ENCODE peak calls at places on chromosomes 16 and 17, in nine cellular contexts. B is Peyer's patch; F is CD4-positive, alpha-beta T cell; C is SJCRH30; V is aorta; P is A549; E is tibial nerve; I is left lung; D is neuronal stem cell. J is an unnamed sample.

GRCh38 chr16:90046122-90046970 is 27.1 kb upstream of the DBNDD1 start:
- DNase-seq in P (no peak), D (no peak), V (peak; percentile 63), I (no peak), F (no peak), B (no peak), C (peak; percentile 69), E (no peak), J (no peak)

GRCh38 chr16:57258226-57258909 is 13.3 kb downstream of the ARL2BP start:
- DNase-seq in E (no peak), D (no peak), I (no peak), P (no peak), C (no peak), F (no peak), V (peak; percentile 70), B (no peak), J (peak; percentile 25)

GRCh38 chr16:1863681-1864460 is 8.1 kb downstream of the MEIOB start:
- DNase-seq in P (peak; percentile 44), D (no peak), V (peak; percentile 16), F (no peak), B (no peak), I (no peak), C (peak; percentile 64), E (no peak), J (no peak)

GRCh38 chr17:10200645-10201044 is 2.2 kb upstream of the GAS7 start:
- DNase-seq in I (no peak), E (no peak), F (no peak), B (no peak), P (no peak), V (peak; percentile 15), D (no peak), C (no peak), J (no peak)

GRCh38 chr17:66564992-66565465 is 262.6 kb downstream of the PRKCA start:
- DNase-seq in D (no peak), B (no peak), F (no peak), C (no peak), P (no peak), E (no peak), I (no peak), V (no peak), J (no peak)

GRCh38 chr17:77317091-77317519 is 176.3 kb downstream of the SEC14L1 start:
- DNase-seq in B (no peak), P (no peak), V (peak; percentile 66), I (peak; percentile 31), E (no peak), C (no peak), D (no peak), F (peak; percentile 1), J (peak; percentile 22)

GRCh38 chr16:19513377-19514053 is 8.4 kb downstream of the GDE1 start:
- DNase-seq in E (no peak), I (no peak), V (no peak), B (no peak), D (no peak), P (no peak), F (no peak), C (no peak), J (no peak)

GRCh38 chr17:859461-860195 is 77.5 kb downstream of the MRM3 start:
- DNase-seq in D (no peak), B (no peak), E (no peak), F (no peak), C (peak; percentile 83), I (no peak), P (no peak), V (no peak), J (no peak)

GRCh38 chr17:77836557-77837041 is 121.9 kb upstream of the TNRC6C start:
- DNase-seq in D (no peak), V (no peak), E (no peak), C (no peak), P (peak; percentile 65), B (no peak), I (no peak), F (no peak), J (no peak)

GRCh38 chr16:66365588-66365987 is 903 bp upstream of the CDH5 start:
- DNase-seq in I (no peak), E (peak; percentile 52), D (no peak), P (peak; percentile 42), V (no peak), F (no peak), C (no peak), B (no peak), J (no peak)

GRCh38 chr17:72587156-72587555 is 466.3 kb downstream of the SOX9 start:
- DNase-seq in F (no peak), V (no peak), C (no peak), E (no peak), I (no peak), B (no peak), D (no peak), P (no peak), J (no peak)

GRCh38 chr17:82065638-82066303 is at the start of gene DUS1L:
- DNase-seq in B (peak; percentile 46), E (peak; percentile 20), I (peak; percentile 60), F (peak; percentile 43), D (peak; percentile 56), C (peak; percentile 76), V (peak; percentile 91), P (peak; percentile 72), J (no peak)

GRCh38 chr17:73546121-73546520 is 98.1 kb downstream of the SDK2 start:
- DNase-seq in E (no peak), C (no peak), B (no peak), F (no peak), I (no peak), D (no peak), P (no peak), V (no peak), J (no peak)

DNA sequence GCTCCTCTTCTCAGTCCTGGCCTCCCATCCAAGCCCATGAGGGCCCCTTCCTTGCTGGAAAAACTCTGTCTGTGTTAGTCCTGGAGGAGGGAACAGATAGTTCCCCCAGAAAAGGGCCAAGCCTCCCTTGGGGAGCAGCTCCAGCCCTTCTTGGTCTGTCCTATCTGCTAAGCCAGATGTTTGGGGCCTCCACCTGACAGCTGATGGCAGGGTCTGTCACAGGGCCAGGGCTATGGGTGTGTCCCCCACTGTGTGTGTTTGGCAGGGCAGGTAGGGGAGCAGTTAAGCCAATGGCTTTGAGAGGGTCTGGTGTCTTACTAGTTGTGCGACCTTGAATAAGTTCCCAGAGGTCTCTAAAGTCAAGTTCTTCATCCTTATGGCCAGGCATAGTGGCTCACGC is 13.6 kb upstream of the SLC4A1 start:
- DNase-seq in V (no peak), D (no peak), B (no peak), C (no peak), P (no peak), I (no peak), E (no peak), F (no peak), J (no peak)
- H3K27ac ChIP-seq in V (no peak overlapping the region), D (no peak overlapping the region), B (no peak overlapping the region), C (no peak overlapping the region), P (no peak overlapping the region), I (no peak overlapping the region), E (no peak overlapping the region), F (no peak overlapping the region), J (no peak overlapping the region)

GRCh38 chr16:84842516-84843148 is 22.8 kb downstream of the CRISPLD2 start:
- DNase-seq in E (no peak), C (no peak), I (no peak), P (no peak), B (no peak), F (no peak), D (no peak), V (no peak), J (no peak)
- H3K27ac ChIP-seq in E (peak overlapping the region; percentile 63), C (no peak overlapping the region), I (no peak overlapping the region), P (no peak overlapping the region), B (peak overlapping the region; percentile 67), F (no peak overlapping the region), D (no peak overlapping the region), V (no peak overlapping the region), J (no peak overlapping the region)

GRCh38 chr16:84919267-84919666 is 92.1 kb downstream of the ZDHHC7 start:
- DNase-seq in C (no peak), B (no peak), D (no peak), P (no peak), I (no peak), V (no peak), E (no peak), F (no peak), J (no peak)
- H3K27ac ChIP-seq in C (no peak overlapping the region), B (peak overlapping the region; percentile 3), D (no peak overlapping the region), P (no peak overlapping the region), I (no peak overlapping the region), V (no peak overlapping the region), E (peak overlapping the region; percentile 72), F (no peak overlapping the region), J (no peak overlapping the region)

GRCh38 chr16:28181557-28181914 is 30.2 kb downstream of the XPO6 start:
- DNase-seq in I (no peak), F (no peak), P (peak; percentile 71), C (peak; percentile 52), B (no peak), V (no peak), D (no peak), E (no peak), J (no peak)

GRCh38 chr16:28182183-28182582 is 29.6 kb downstream of the XPO6 start:
- DNase-seq in E (no peak), C (no peak), P (no peak), D (no peak), B (no peak), I (no peak), F (peak; percentile 22), V (no peak), J (no peak)

GRCh38 chr16:28175715-28176114 is 36.0 kb downstream of the XPO6 start:
- DNase-seq in D (no peak), C (no peak), F (no peak), B (no peak), V (no peak), P (no peak), I (no peak), E (no peak), J (no peak)

GRCh38 chr16:28180660-28181556 is 30.9 kb downstream of the XPO6 start:
- DNase-seq in B (no peak), I (no peak), F (no peak), C (no peak), V (no peak), E (no peak), P (no peak), D (no peak), J (no peak)

DNA sequence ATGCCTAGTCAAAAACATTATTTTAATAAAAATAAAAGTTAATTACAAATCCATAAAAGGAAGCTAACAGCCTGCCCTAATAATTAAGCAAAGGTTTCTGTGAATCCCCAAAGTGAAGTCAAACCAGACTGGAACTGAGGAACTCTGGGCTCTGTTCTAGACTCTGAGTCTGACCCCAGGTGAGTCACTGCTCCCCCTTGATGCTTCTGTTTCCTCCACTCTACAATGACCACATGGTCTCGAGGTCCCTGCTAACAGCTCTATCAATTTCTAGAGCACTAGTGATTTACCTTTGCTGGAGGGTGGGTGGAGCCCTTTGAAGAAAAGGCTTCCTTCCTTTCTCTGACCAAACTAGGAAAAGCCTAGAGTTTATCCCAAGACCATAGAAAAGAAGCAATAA is 32.4 kb downstream of the XPO6 start:
- DNase-seq in D (no peak), V (no peak), C (no peak), B (no peak), F (no peak), E (no peak), P (no peak), I (no peak), J (no peak)
- H3K27ac ChIP-seq in D (no peak overlapping the region), V (no peak overlapping the region), C (no peak overlapping the region), B (no peak overlapping the region), F (no peak overlapping the region), E (no peak overlapping the region), P (no peak overlapping the region), I (peak overlapping the region; percentile 86), J (no peak overlapping the region)

DNA sequence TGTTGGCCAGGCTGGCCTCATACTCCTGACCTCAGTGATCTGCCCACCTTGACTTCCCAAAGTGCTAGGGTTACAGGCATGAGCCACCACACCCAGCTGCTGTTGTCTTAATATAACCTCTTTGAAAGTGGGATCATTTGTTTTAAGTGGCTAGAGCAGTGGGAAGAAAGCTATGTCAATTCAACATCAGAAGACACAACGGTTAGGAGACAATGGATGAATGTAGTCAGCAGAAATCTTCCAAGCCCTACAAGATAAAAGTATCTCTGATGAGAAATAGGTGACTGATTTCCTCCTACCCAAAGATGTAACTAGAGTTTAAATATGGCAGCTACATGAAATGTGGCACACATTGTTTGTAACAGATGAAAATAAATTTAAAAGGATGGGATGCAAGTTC is 20.0 kb upstream of the TRIM25 start:
- DNase-seq in E (no peak), D (no peak), I (no peak), B (no peak), F (no peak), C (peak; percentile 6), V (no peak), P (no peak), J (no peak)
- H3K27ac ChIP-seq in E (no peak overlapping the region), D (no peak overlapping the region), I (no peak overlapping the region), B (no peak overlapping the region), F (no peak overlapping the region), C (no peak overlapping the region), V (no peak overlapping the region), P (no peak overlapping the region), J (no peak overlapping the region)